ENCODE peak calls at places on chromosome 20, in four cellular contexts. J is neural crest cell; G is germinal center; M is stimulated activated CD4-positive, alpha-beta T cell treated with anti-CD3 and anti-CD28 coated beads, Interleukin-2, amount 100 ng/mL, for 24 hours. I is an unnamed sample.
A peak's percentile ranks its signal among the peaks of the same experiment; 100 is the strongest.

GRCh38 chr20:35269055-35269781 is 8.7 kb downstream of the MMP24OS start:
- DNase-seq in J (peak; percentile 78), G (peak; percentile 51), M (peak; percentile 68), I (peak; percentile 82)

GRCh38 chr20:23147964-23148720 is 62.0 kb upstream of the CD93 start:
- DNase-seq in J (no peak), G (no peak), M (peak; percentile 26), I (no peak)

GRCh38 chr20:3590164-3590563 is 73.0 kb downstream of the GFRA4 start:
- DNase-seq in J (no peak), G (no peak), M (no peak), I (no peak)

GRCh38 chr20:62620624-62621023 is 21.7 kb upstream of the SLCO4A1 start:
- DNase-seq in J (no peak), G (no peak), M (no peak), I (no peak)

GRCh38 chr20:54208492-54209044 is 681 bp downstream of the PFDN4 start:
- DNase-seq in J (no peak), G (no peak), M (no peak), I (no peak)

GRCh38 chr20:10093087-10093591 is 58.4 kb downstream of the ANKEF1 start:
- DNase-seq in J (no peak), G (no peak), M (no peak), I (no peak)

GRCh38 chr20:44309763-44310663 is 989 bp downstream of the FITM2 start:
- DNase-seq in J (no peak), G (peak; percentile 13), M (peak; percentile 4), I (no peak)

GRCh38 chr20:49653925-49654324 is 59.8 kb downstream of the B4GALT5 start:
- DNase-seq in J (no peak), G (no peak), M (no peak), I (no peak)

GRCh38 chr20:5551621-5552020 is 198.6 kb upstream of the SHLD1 start:
- DNase-seq in J (no peak), G (no peak), M (no peak), I (no peak)

GRCh38 chr20:3307078-3307477 is 68.1 kb upstream of the SLC4A11 start:
- DNase-seq in J (no peak), G (no peak), M (no peak), I (no peak)

I was measured in iPS DF 6.9.